ENCODE peak calls at places on chromosomes 6 and 20, in six cellular contexts. R is dermis blood vessel endothelial cell, H is mesothelial cell of epicardium, A is esophagus muscularis mucosa, N is left ventricle myocardium inferior, S is GM20000. E is an unnamed sample.

GRCh38 chr20:63707558-63708300 is at the start of the genes ARFRP1 and ZGPAT:
- DNase-seq in R (peak), H (peak), A (peak), N (peak), S (peak), E (peak)

GRCh38 chr6:56656466-56656865 is 13.8 kb upstream of the DST start:
- DNase-seq in R (no peak), H (no peak), A (no peak), N (no peak), S (no peak), E (no peak)

GRCh38 chr20:18527836-18528235 is 20.1 kb downstream of the SEC23B start:
- DNase-seq in R (no peak), H (no peak), A (no peak), N (no peak), S (no peak), E (no peak)

GRCh38 chr6:112683926-112684325 is 336.8 kb downstream of the RFPL4B start:
- DNase-seq in R (no peak), H (no peak), A (no peak), N (no peak), S (no peak), E (no peak)

GRCh38 chr20:1320016-1320415 is 8.9 kb downstream of the SDCBP2 start:
- DNase-seq in R (no peak), H (no peak), A (no peak), N (no peak), S (no peak), E (no peak)

GRCh38 chr20:25699914-25700313 is 3.3 kb upstream of the ZNF337 start:
- DNase-seq in R (peak), H (no peak), A (no peak), N (no peak), S (no peak), E (peak)

GRCh38 chr6:20318851-20319387 is 82.8 kb upstream of the E2F3 start:
- DNase-seq in R (no peak), H (no peak), A (no peak), N (no peak), S (no peak), E (no peak)

GRCh38 chr20:62737271-62737761 is 28.7 kb downstream of the NTSR1 start:
- DNase-seq in R (no peak), H (no peak), A (no peak), N (peak), S (no peak), E (peak)

GRCh38 chr6:11653028-11653583 is 115.6 kb downstream of the TMEM170B start:
- DNase-seq in R (peak), H (no peak), A (no peak), N (no peak), S (peak), E (no peak)

GRCh38 chr6:14705841-14706377 is 540.0 kb upstream of the JARID2 start:
- DNase-seq in R (no peak), H (no peak), A (no peak), N (no peak), S (no peak), E (no peak)

GRCh38 chr20:47481330-47482216 is 20.1 kb upstream of the NCOA3 start:
- DNase-seq in R (no peak), H (no peak), A (no peak), N (no peak), S (no peak), E (no peak)

GRCh38 chr6:22147983-22148797 is 148.6 kb downstream of the PRL start:
- DNase-seq in R (peak), H (peak), A (no peak), N (no peak), S (no peak), E (peak)

GRCh38 chr6:17418281-17419188 is 25.1 kb downstream of the CAP2 start:
- DNase-seq in R (no peak), H (no peak), A (no peak), N (no peak), S (no peak), E (no peak)

E was measured in NCI-H1417.